ENCODE peak calls at places on chromosomes 6 and 20, in five cellular contexts. V, P, W, D and U are unnamed samples.
A peak's percentile ranks its signal among the peaks of the same experiment; 100 is the strongest.

GRCh38 chr6:121382467-121383121 is 48.3 kb upstream of the TBC1D32 start:
- DNase-seq in V (no peak), P (no peak), W (no peak), D (peak; percentile 12), U (peak; percentile 4)

GRCh38 chr6:132937466-132937906 is 123.1 kb downstream of the RPS12 start:
- DNase-seq in V (peak; percentile 50), P (no peak), W (no peak), D (peak; percentile 54), U (peak; percentile 51)

GRCh38 chr20:37336369-37337207 is 9.4 kb upstream of the SRC start:
- DNase-seq in V (no peak), P (peak; percentile 75), W (peak; percentile 78), D (peak; percentile 37), U (peak; percentile 41)

GRCh38 chr6:110587328-110587727 is 110.9 kb upstream of the SLC22A16 start:
- DNase-seq in V (no peak), P (no peak), W (no peak), D (no peak), U (no peak)

GRCh38 chr6:159092631-159093030 is 47.8 kb upstream of the TAGAP start:
- DNase-seq in V (no peak), P (no peak), W (no peak), D (peak; percentile 2), U (no peak)

GRCh38 chr20:54148947-54149764 is 24.6 kb downstream of the CYP24A1 start:
- DNase-seq in V (peak; percentile 93), P (no peak), W (no peak), D (no peak), U (no peak)

GRCh38 chr6:134092449-134092848 is 40.0 kb upstream of the SLC2A12 start:
- DNase-seq in V (no peak), P (no peak), W (no peak), D (no peak), U (no peak)

GRCh38 chr6:155347800-155348199 is 33.5 kb upstream of the TFB1M start:
- DNase-seq in V (no peak), P (no peak), W (no peak), D (no peak), U (no peak)

GRCh38 chr6:4948781-4949450 is 54.9 kb downstream of the RPP40 start:
- DNase-seq in V (no peak), P (no peak), W (no peak), D (no peak), U (no peak)

GRCh38 chr6:138287144-138287955 is 69.1 kb upstream of the PBOV1 start:
- DNase-seq in V (peak; percentile 75), P (no peak), W (no peak), D (peak; percentile 16), U (peak; percentile 12)

GRCh38 chr6:166747644-166748595 is 120.9 kb upstream of the RPS6KA2 start:
- DNase-seq in V (no peak), P (no peak), W (no peak), D (no peak), U (no peak)

GRCh38 chr6:43869792-43870659 is 100.0 kb downstream of the VEGFA start:
- DNase-seq in V (no peak), P (no peak), W (no peak), D (no peak), U (no peak)

GRCh38 chr6:163940705-163941470 is 526.4 kb downstream of the QKI start:
- DNase-seq in V (no peak), P (no peak), W (no peak), D (peak; percentile 59), U (peak; percentile 7)

GRCh38 chr20:48626226-48626937 is 201.4 kb downstream of the PREX1 start:
- DNase-seq in V (no peak), P (no peak), W (no peak), D (no peak), U (peak; percentile 3)

GRCh38 chr20:59004763-59005522 is 2.1 kb downstream of the CTSZ start:
- DNase-seq in V (no peak), P (peak; percentile 91), W (peak; percentile 78), D (no peak), U (no peak)

GRCh38 chr20:62362991-62363919 is 3.9 kb downstream of the LAMA5 start:
- DNase-seq in V (peak; percentile 8), P (peak; percentile 54), W (peak; percentile 90), D (no peak), U (no peak)

GRCh38 chr6:36615018-36615761 is 21.0 kb downstream of the SRSF3 start:
- DNase-seq in V (no peak), P (no peak), W (peak; percentile 80), D (peak; percentile 80), U (peak; percentile 81)

DNA sequence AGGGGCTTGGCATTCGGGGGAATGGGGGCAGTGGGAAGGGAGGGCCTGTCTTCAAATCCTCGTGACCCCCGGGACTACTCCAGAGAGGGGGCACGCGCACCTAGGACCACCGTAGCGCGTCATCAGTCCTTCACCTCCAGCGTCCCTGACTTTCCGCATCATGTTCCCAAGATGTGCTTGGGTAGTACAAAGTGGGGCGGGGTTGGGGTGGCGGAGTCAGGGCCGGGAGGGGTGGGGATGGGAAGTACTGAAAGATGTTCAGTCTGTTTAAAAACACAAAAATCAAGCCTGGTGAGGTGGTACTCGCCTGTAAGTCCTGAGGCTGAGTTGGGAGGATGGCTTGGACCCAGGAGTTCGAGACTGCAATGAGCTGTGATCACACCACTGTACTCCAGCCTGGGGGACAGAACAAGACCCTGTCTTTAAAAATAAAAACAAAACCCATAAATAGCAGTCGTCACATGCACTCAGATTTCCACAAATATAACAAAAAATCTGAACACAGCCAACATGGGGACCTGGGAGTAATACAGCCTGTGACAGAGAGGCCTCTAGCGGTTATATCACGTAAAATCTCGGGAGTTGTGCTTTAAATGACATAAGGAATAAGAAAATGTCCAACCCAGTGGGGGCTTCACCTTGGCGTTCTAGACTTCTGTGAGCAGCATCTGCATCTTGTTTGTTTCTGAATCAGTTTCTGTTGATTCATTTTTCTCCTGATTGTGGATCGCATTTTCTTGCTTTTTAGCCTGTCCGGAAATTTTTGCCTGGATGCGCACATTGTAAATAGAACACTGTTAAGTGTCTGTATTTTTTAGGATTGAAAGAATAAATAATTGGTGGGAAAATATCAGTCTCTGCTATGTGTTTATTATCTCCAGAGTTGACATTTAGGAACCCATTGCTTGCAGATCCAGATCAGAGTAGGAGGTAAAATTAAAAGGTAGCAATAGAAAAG is 698 bp upstream of the LRP11 start:
- DNase-seq in V (peak; percentile 49), P (no peak), W (peak; percentile 85), D (peak; percentile 78), U (peak; percentile 81)
- TF ChIP-seq CTCF in V (peak; percentile 61), P (peak; percentile 44), W (peak; percentile 19), D (peak; percentile 69), U (peak; percentile 80)

GRCh38 chr20:3765171-3765887 is 2.2 kb downstream of the ADISSP start:
- DNase-seq in V (no peak), P (no peak), W (no peak), D (no peak), U (no peak)

GRCh38 chr20:3767434-3768341 is at the start of gene ADISSP:
- DNase-seq in V (peak; percentile 97), P (peak; percentile 100), W (peak; percentile 100), D (peak; percentile 99), U (peak; percentile 96)

GRCh38 chr20:3766832-3767433 is 620 bp downstream of the ADISSP start:
- DNase-seq in V (no peak), P (peak; percentile 66), W (peak; percentile 68), D (no peak), U (no peak)

GRCh38 chr20:3764659-3765058 is 2.9 kb downstream of the ADISSP start:
- DNase-seq in V (no peak), P (no peak), W (no peak), D (no peak), U (no peak)

DNA sequence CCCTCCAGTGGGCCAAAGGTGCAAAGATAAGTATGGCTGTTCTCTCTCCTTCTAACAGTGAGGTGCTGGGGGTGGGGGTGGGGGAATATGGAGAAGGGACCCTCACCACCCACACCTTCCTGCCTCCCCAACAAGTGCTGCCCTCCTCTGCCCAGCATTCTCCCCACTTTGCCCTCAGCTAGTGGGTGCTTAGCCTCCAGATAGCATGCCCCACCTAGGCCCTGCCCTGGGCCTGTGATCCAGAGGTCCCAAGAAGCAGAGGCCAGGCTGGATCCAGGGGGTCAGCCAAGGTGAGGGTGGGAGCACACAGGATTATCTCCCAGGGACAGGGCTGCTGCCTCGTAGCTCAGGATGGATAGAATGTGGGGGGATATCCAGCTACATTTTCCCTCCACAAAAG is 1.2 kb downstream of the ADISSP start:
- DNase-seq in V (no peak), P (no peak), W (peak; percentile 65), D (no peak), U (no peak)
- H3K4me3 ChIP-seq in V (no peak overlapping the region), P (no peak overlapping the region), W (peak overlapping the region; percentile 90), D (no peak overlapping the region), U (peak overlapping the region; percentile 67)

DNA sequence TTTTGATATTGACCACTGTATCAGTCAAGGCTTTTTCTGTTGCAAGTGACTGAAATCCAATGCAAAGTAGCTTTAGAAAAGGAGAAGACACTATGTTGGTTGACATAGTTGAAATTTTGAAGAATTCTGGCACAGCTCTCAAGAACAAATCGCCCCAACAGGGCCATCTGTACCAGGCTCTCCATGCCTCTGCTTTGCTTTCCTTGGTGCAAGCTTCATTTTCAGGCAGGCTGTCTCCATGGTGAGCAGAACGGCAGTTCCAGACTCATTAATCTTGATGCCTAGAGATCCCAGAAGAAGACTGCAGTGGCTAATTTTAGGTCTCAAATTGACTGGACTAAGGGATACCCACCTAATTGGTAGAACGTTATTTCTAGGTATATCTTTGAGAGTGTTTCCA is 950.7 kb upstream of the FLRT3 start:
- DNase-seq in V (no peak), P (no peak), W (no peak), D (no peak), U (no peak)
- TF ChIP-seq CTCF in V (no peak), P (no peak), W (no peak), D (no peak), U (no peak)

DNA sequence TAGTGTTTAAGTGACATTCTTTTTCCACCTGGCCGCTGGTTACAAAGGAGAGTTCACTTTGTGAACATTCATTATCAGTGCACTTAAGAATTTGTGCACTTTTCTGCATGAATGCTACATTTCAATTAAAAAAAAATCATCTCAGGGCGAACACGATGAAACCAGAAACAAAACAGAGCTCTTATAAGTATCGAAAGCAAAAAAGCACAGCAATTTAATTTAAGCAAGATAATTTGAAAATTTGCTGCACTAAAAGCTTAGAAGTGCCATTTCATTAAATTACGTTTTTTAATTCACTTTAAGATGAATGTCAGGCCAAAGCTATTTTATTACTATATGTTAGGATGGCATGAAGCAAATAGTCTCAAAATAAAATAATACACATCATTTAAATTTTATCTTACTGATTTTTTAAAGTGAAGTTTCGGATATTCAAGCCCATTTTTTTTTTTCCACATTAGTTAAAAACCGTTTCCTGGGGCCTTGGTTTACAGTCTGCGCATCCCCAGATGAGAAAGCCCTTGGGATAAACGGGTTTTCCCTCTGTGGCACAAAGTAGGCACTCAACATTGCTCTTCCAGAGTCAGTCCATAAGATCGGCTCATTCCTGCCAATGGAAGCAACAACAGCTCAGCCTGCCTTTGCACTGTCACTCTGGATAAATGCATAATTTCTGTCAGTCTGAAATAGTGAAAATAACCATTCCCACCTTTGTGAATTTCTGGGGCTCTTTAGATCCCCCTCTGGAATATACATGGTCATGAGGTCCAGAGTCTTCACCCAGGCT is 80.1 kb downstream of the FYN start:
- DNase-seq in V (no peak), P (no peak), W (no peak), D (no peak), U (no peak)
- H3K4me3 ChIP-seq in V (no peak overlapping the region), P (no peak overlapping the region), W (no peak overlapping the region), D (no peak overlapping the region), U (no peak overlapping the region)

GRCh38 chr6:108250240-108250866 is 10.5 kb downstream of the SNX3 start:
- DNase-seq in V (no peak), P (no peak), W (no peak), D (peak; percentile 23), U (peak; percentile 44)
- TF ChIP-seq CTCF in V (no peak), P (no peak), W (no peak), D (peak; percentile 12), U (peak; percentile 27)